ENCODE peak calls at places on chromosomes 3 and 15, in nine cellular contexts. K is SK-N-SH, J is heart left ventricle, Y is esophagus squamous epithelium, Q is cardiac muscle cell, A is MM.1S, R is kidney, I is heart right ventricle, H is tibial artery. W is an unnamed sample. For H3K4me1 and H3K36me3, the result is how much of the 10 kb centered on the place peaks cover.

GRCh38 chr3:175269394-175269793 is 410.3 kb downstream of the NAALADL2 start:
- DNase-seq in I (no peak), Q (no peak), A (no peak), Y (no peak), K (no peak), H (no peak), J (no peak), R (no peak), W (no peak)

GRCh38 chr15:48865387-48866079 is 12.4 kb upstream of the EID1 start:
- DNase-seq in H (no peak), R (no peak), K (no peak), A (no peak), Y (no peak), I (no peak), Q (no peak), J (no peak), W (no peak)

GRCh38 chr3:73324203-73325155 is 263.0 kb downstream of the EBLN2 start:
- DNase-seq in R (no peak), A (no peak), Y (no peak), J (no peak), I (no peak), K (no peak), Q (no peak), H (no peak), W (no peak)

GRCh38 chr3:41200669-41201021 is 1.3 kb downstream of the CTNNB1 start:
- DNase-seq in A (no peak), H (peak), Y (no peak), K (no peak), Q (peak), I (peak), J (no peak), R (no peak), W (no peak)

GRCh38 chr15:76185716-76186115 is 125.6 kb downstream of the ETFA start:
- DNase-seq in J (no peak), Y (no peak), H (no peak), I (no peak), K (no peak), Q (peak), R (no peak), A (peak), W (peak)

GRCh38 chr3:52052831-52053306 is 3.5 kb downstream of the DUSP7 start:
- DNase-seq in R (peak), I (peak), J (peak), A (no peak), Q (peak), K (peak), Y (peak), H (peak), W (peak)

GRCh38 chr3:65596511-65597224 is 442.1 kb downstream of the MAGI1 start:
- DNase-seq in I (no peak), A (no peak), J (no peak), K (peak), R (no peak), Q (peak), H (no peak), Y (no peak), W (peak)

GRCh38 chr3:52524258-52524751 is 9.4 kb downstream of the NT5DC2 start:
- DNase-seq in J (peak), K (no peak), I (no peak), H (no peak), Y (no peak), R (peak), A (no peak), Q (no peak), W (peak)

GRCh38 chr3:152720941-152721718 is 113.8 kb upstream of the P2RY1 start:
- DNase-seq in H (no peak), J (no peak), R (no peak), I (no peak), Y (no peak), K (no peak), Q (no peak), A (no peak), W (no peak)

GRCh38 chr15:77496710-77497107 is 76.0 kb downstream of the HMG20A start:
- DNase-seq in K (peak), Q (peak), Y (no peak), R (peak), H (peak), A (peak), I (peak), J (peak), W (peak)

GRCh38 chr3:58093573-58094195 is 85.5 kb downstream of the FLNB start:
- DNase-seq in Y (no peak), Q (no peak), A (no peak), K (no peak), H (no peak), I (no peak), R (no peak), J (no peak), W (no peak)

GRCh38 chr15:96344706-96345559 is 14.4 kb downstream of the NR2F2 start:
- DNase-seq in K (no peak), H (no peak), Q (no peak), I (no peak), A (no peak), R (peak), J (no peak), Y (no peak), W (no peak)

GRCh38 chr3:126351771-126352475 is 5.3 kb downstream of the KLF15 start:
- DNase-seq in H (peak), J (no peak), K (no peak), Q (no peak), A (peak), R (peak), I (no peak), Y (no peak), W (no peak)

GRCh38 chr3:169420429-169420828 is 243.1 kb downstream of the MECOM start:
- DNase-seq in Q (no peak), A (no peak), I (no peak), J (no peak), Y (no peak), R (no peak), H (no peak), K (no peak), W (no peak)

GRCh38 chr15:88463870-88464532 is 3.2 kb downstream of the MRPL46 start:
- DNase-seq in I (peak), H (no peak), J (no peak), Q (no peak), K (no peak), Y (no peak), A (no peak), R (no peak), W (no peak)

GRCh38 chr3:49972656-49973055 is 32.7 kb downstream of the RBM6 start:
- DNase-seq in J (no peak), R (no peak), Y (no peak), K (no peak), Q (no peak), I (no peak), A (no peak), H (no peak), W (no peak)

GRCh38 chr15:101469520-101470288 is 19.8 kb downstream of the PCSK6 start:
- DNase-seq in J (peak), Y (no peak), R (no peak), H (no peak), K (peak), A (no peak), Q (no peak), I (no peak), W (no peak)

GRCh38 chr15:49094923-49095322 is 48.7 kb upstream of the SECISBP2L start:
- DNase-seq in I (no peak), J (no peak), Q (no peak), R (no peak), K (no peak), Y (no peak), A (no peak), H (no peak), W (no peak)

GRCh38 chr3:62538706-62539356 is 165.5 kb upstream of the FEZF2 start:
- DNase-seq in Q (no peak), H (no peak), Y (no peak), I (no peak), J (no peak), R (no peak), A (no peak), K (no peak), W (no peak)

GRCh38 chr3:193737191-193737751 is 144.3 kb downstream of the OPA1 start:
- DNase-seq in H (no peak), R (no peak), K (no peak), Q (no peak), Y (no peak), A (no peak), J (no peak), I (no peak), W (no peak)

GRCh38 chr3:196232882-196233251 is 16.5 kb downstream of the SLC51A start:
- DNase-seq in I (no peak), Y (no peak), Q (no peak), R (no peak), A (no peak), H (no peak), J (no peak), K (no peak), W (no peak)

GRCh38 chr3:197575362-197575761 is 19.6 kb upstream of the BDH1 start:
- DNase-seq in Q (no peak), I (no peak), J (no peak), A (no peak), K (no peak), R (no peak), H (no peak), Y (no peak), W (no peak)

GRCh38 chr15:36914962-36915808 is 185.2 kb downstream of the MEIS2 start:
- DNase-seq in R (no peak), Q (no peak), K (no peak), A (no peak), J (no peak), H (no peak), Y (no peak), I (no peak), W (no peak)

GRCh38 chr3:94310736-94311135 is 247.9 kb downstream of the NSUN3 start:
- DNase-seq in A (no peak), I (no peak), Y (no peak), Q (no peak), H (no peak), J (no peak), K (no peak), R (no peak), W (no peak)

GRCh38 chr3:171772427-171773056 is 37.7 kb downstream of the PLD1 start:
- DNase-seq in Y (no peak), Q (peak), A (peak), R (no peak), J (peak), I (peak), K (peak), H (peak), W (peak)

GRCh38 chr3:72401005-72401404 is 447.2 kb downstream of the SHQ1 start:
- DNase-seq in Y (no peak), K (no peak), A (no peak), J (no peak), R (no peak), I (no peak), Q (no peak), H (no peak), W (no peak)

GRCh38 chr15:72820278-72820677 is 36.7 kb upstream of the ADPGK start:
- DNase-seq in J (no peak), Q (no peak), I (no peak), H (no peak), A (no peak), Y (no peak), K (no peak), R (no peak), W (no peak)

GRCh38 chr15:59591372-59591771 is 20.2 kb upstream of the GCNT3 start:
- DNase-seq in Q (no peak), Y (no peak), H (no peak), I (no peak), R (no peak), A (no peak), J (no peak), K (no peak), W (no peak)

GRCh38 chr3:16842710-16843270 is 42.0 kb upstream of the PLCL2 start:
- DNase-seq in R (no peak), K (no peak), Y (no peak), I (no peak), A (no peak), H (no peak), J (no peak), Q (no peak), W (no peak)

GRCh38 chr15:56233549-56233948 is 10.1 kb downstream of the RFX7 start:
- DNase-seq in Q (no peak), R (no peak), J (no peak), A (no peak), I (no peak), Y (no peak), H (no peak), K (no peak), W (no peak)

GRCh38 chr3:148459931-148460513 is 237.7 kb upstream of the AGTR1 start:
- DNase-seq in K (no peak), Q (no peak), Y (no peak), J (no peak), A (peak), I (no peak), R (no peak), H (no peak), W (no peak)

GRCh38 chr3:80232760-80233159 is 465.0 kb upstream of the ROBO1 start:
- DNase-seq in J (no peak), H (no peak), I (no peak), R (no peak), K (no peak), Y (no peak), Q (no peak), A (no peak), W (no peak)

DNA sequence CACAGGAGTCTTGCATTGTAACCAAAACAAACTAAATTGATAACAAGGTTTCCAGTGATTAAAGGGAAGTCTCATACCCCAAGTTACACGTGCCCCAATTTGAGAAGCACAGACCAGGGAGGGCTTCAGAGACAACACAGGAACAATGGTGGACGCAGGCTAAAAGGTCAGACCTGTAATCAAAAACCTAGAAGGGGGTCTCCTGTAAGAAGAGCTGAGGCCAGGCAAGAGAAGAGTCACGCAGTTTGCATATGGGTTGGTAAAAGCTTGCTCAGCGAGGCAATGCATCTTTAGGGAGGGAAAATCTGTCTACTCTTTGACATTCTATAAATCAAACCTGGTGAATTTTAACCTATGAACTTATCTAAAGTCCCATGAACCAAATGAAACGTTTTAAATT is 58.6 kb upstream of the MCF2L2 start:
- DNase-seq in Y (no peak), I (no peak), J (no peak), H (no peak), Q (no peak), K (no peak), A (no peak), R (no peak), W (no peak)
- H3K4me1 ChIP-seq in Y (under half), I (under half), J (under half), H (under half), Q (under half), K (under half), A (half or more), R (under half), W (under half)

GRCh38 chr15:65556622-65557021 is 26.4 kb downstream of the HACD3 start:
- DNase-seq in A (no peak), J (no peak), Q (no peak), H (no peak), Y (no peak), R (no peak), K (no peak), I (no peak), W (no peak)
- H3K36me3 ChIP-seq in A (under half), J (half or more), Q (under half), H (under half), Y (under half), R (under half), K (under half), I (half or more), W (half or more)

GRCh38 chr3:157755254-157755653 is 252.0 kb upstream of the VEPH1 start:
- DNase-seq in A (no peak), K (no peak), Y (no peak), R (no peak), J (no peak), Q (peak), H (no peak), I (no peak), W (no peak)
- TF ChIP-seq CTCF in A (no peak), K (peak), Y (no peak), R (no peak), J (no peak), Q (peak), H (no peak), I (no peak), W (peak)

GRCh38 chr3:188633206-188633605 is 479.2 kb downstream of the LPP start:
- DNase-seq in H (no peak), A (no peak), I (no peak), Y (no peak), Q (no peak), K (no peak), J (no peak), R (no peak), W (no peak)
- H3K4me1 ChIP-seq in H (under half), A (under half), I (under half), Y (under half), Q (under half), K (under half), J (under half), R (under half), W (under half)

DNA sequence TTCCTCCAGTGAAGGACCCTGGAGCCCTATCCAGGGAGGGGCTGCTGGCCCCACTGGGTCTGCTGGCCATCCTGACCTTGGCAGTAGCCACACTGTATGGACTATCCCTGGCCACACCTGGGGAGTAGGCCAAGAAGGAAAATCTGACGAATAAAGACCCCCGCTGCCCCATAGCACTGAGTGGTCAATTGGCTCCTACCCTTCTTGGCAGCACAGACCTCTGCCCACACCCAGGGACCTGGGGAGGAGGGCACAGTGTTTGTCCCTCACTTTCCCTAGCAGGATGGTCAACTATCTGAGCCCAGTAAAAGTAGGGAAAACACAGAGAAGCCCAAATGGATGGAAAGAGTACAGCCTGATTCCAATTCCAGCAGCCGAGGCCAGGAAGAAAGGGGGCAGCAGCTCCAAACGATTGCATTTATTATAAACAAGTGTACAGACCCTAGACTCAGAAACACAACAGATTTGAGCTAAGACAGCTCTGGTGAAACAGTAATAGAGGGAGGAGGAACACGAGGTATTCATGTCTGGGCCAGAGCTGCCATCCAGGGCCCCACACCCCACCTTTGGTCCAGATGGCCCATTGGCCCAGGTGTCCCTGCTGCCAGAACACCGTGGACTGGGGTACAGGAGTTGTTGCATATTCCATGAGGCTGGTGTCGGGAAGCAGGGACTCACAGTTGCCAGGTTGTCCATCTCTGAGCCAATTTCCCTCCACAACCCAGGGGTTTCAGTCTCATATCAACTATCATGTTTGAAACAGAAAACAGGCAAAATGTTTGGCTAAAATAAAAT is 21.1 kb downstream of the ATRIP start:
- DNase-seq in A (no peak), I (no peak), Q (no peak), H (no peak), K (no peak), Y (no peak), R (no peak), J (no peak), W (no peak)
- H3K36me3 ChIP-seq in A (under half), I (half or more), Q (under half), H (under half), K (under half), Y (under half), R (under half), J (under half), W (under half)

DNA sequence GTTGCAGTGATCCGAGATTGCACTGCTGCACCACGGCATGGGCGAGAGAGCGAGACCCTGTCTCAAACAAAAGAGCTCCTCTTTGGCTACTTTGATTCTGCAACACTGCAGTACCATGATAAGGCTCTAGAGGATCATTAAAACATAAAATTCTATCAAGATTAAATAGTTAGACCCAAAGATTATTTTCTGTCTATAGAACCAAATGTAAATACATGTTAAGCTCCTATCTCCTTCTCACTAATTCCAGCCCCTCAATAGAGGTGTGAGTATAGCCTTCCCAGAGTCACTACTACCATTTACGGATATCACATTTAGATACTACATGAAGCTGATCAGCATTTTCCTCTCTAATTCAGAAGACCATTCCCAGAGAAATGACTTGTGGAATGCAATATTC is 4.3 kb upstream of the MUC13 start:
- DNase-seq in A (no peak), J (no peak), K (no peak), Q (no peak), Y (no peak), I (no peak), R (no peak), H (no peak), W (no peak)
- TF ChIP-seq CTCF in A (no peak), J (no peak), K (no peak), Q (no peak), Y (no peak), I (no peak), R (no peak), H (no peak), W (no peak)

GRCh38 chr3:124246366-124246765 is 254.4 kb upstream of the ROPN1 start:
- DNase-seq in K (no peak), H (no peak), Q (no peak), R (no peak), I (no peak), Y (no peak), A (no peak), J (no peak), W (peak)

GRCh38 chr3:124250053-124250452 is 258.1 kb upstream of the ROPN1 start:
- DNase-seq in Q (no peak), K (no peak), Y (no peak), J (peak), R (no peak), I (peak), A (no peak), H (no peak), W (no peak)

GRCh38 chr3:124248471-124249028 is 256.6 kb upstream of the ROPN1 start:
- DNase-seq in R (peak), J (peak), Y (no peak), Q (no peak), K (peak), I (peak), A (no peak), H (peak), W (peak)

GRCh38 chr3:124243253-124243859 is 251.4 kb upstream of the ROPN1 start:
- DNase-seq in Y (no peak), J (no peak), Q (no peak), H (no peak), I (no peak), R (no peak), A (no peak), K (no peak), W (peak)

DNA sequence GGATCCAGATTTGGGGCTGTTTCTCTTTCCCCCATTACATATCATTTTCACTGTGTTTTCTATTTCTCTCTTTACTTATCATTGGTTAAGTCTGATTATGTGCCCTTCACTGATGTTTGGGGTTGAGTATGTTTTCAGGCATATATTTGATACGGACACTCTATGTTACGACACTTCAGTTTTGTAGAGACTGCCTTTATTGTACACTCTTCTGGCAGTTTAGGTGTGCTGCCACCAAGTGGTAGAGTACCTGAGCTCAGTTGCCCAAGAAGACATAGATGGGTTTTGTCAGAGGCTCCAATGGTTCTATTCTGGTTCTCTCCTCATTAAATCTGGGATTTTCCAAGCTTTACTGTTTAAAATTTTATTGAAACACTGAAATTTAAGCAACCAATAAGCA is 255.0 kb upstream of the ROPN1 start:
- DNase-seq in J (no peak), Q (peak), K (no peak), R (no peak), H (no peak), A (peak), I (no peak), Y (no peak), W (peak)
- H3K4me1 ChIP-seq in J (under half), Q (under half), K (under half), R (under half), H (under half), A (under half), I (under half), Y (under half), W (under half)

GRCh38 chr15:39961051-39961450 is 27.1 kb downstream of the EIF2AK4 start:
- DNase-seq in A (no peak), K (no peak), I (no peak), H (no peak), Y (no peak), R (no peak), Q (no peak), J (no peak), W (no peak)

GRCh38 chr15:39963806-39964205 is 29.9 kb downstream of the EIF2AK4 start:
- DNase-seq in I (no peak), Q (no peak), R (no peak), A (no peak), J (no peak), Y (no peak), H (no peak), K (no peak), W (no peak)

GRCh38 chr15:39960411-39960810 is 26.5 kb downstream of the EIF2AK4 start:
- DNase-seq in I (no peak), K (no peak), Y (no peak), H (peak), Q (no peak), J (no peak), A (no peak), R (no peak), W (no peak)

GRCh38 chr15:39957481-39957880 is 23.6 kb downstream of the EIF2AK4 start:
- DNase-seq in K (no peak), J (no peak), Y (no peak), Q (no peak), A (no peak), R (no peak), H (no peak), I (no peak), W (no peak)

GRCh38 chr15:39959411-39959810 is 25.5 kb downstream of the EIF2AK4 start:
- DNase-seq in K (no peak), I (no peak), R (no peak), Y (no peak), J (no peak), A (no peak), Q (no peak), H (no peak), W (no peak)
- H3K36me3 ChIP-seq in K (half or more), I (half or more), R (under half), Y (under half), J (half or more), A (under half), Q (under half), H (half or more), W (under half)